ENCODE peak calls at places on chromosomes 2 and 18, in nine cellular contexts. One of them, this sample, is unnamed.
A peak's percentile ranks its signal among the peaks of the same experiment; 100 is the strongest.

GRCh38 chr2:24054366-24055010 is 4.9 kb downstream of the FKBP1B start:
- DNase-seq in ovary: no peak
- DNase-seq in A549: no peak
- DNase-seq in sigmoid colon: no peak
- DNase-seq in K562: no peak
- DNase-seq in stomach: no peak
- DNase-seq in transverse colon: no peak
- DNase-seq in tibial nerve: no peak
- DNase-seq in suprapubic skin: no peak
- DNase-seq in this sample: no peak

GRCh38 chr18:33670052-33670451 is 92.0 kb downstream of the ASXL3 start:
- DNase-seq in ovary: no peak
- DNase-seq in A549: no peak
- DNase-seq in sigmoid colon: no peak
- DNase-seq in K562: no peak
- DNase-seq in stomach: no peak
- DNase-seq in transverse colon: no peak
- DNase-seq in tibial nerve: no peak
- DNase-seq in suprapubic skin: no peak
- DNase-seq in this sample: no peak

GRCh38 chr2:1600191-1601063 is 143.9 kb downstream of the PXDN start:
- DNase-seq in ovary: peak; percentile 58
- DNase-seq in A549: no peak
- DNase-seq in sigmoid colon: no peak
- DNase-seq in K562: no peak
- DNase-seq in stomach: no peak
- DNase-seq in transverse colon: no peak
- DNase-seq in tibial nerve: peak; percentile 70
- DNase-seq in suprapubic skin: peak; percentile 57
- DNase-seq in this sample: peak; percentile 68

GRCh38 chr2:238509151-238509820 is 82.6 kb downstream of the ASB1 start:
- DNase-seq in ovary: no peak
- DNase-seq in A549: no peak
- DNase-seq in sigmoid colon: no peak
- DNase-seq in K562: no peak
- DNase-seq in stomach: no peak
- DNase-seq in transverse colon: no peak
- DNase-seq in tibial nerve: no peak
- DNase-seq in suprapubic skin: no peak
- DNase-seq in this sample: no peak

GRCh38 chr2:184654945-184655344 is 56.6 kb downstream of the ZNF804A start:
- DNase-seq in ovary: no peak
- DNase-seq in A549: no peak
- DNase-seq in sigmoid colon: no peak
- DNase-seq in K562: no peak
- DNase-seq in stomach: no peak
- DNase-seq in transverse colon: no peak
- DNase-seq in tibial nerve: no peak
- DNase-seq in suprapubic skin: no peak
- DNase-seq in this sample: no peak

GRCh38 chr2:81645750-81646301 is 1341.3 kb upstream of the LRRTM1 start:
- DNase-seq in ovary: no peak
- DNase-seq in A549: no peak
- DNase-seq in sigmoid colon: no peak
- DNase-seq in K562: no peak
- DNase-seq in stomach: no peak
- DNase-seq in transverse colon: no peak
- DNase-seq in tibial nerve: no peak
- DNase-seq in suprapubic skin: no peak
- DNase-seq in this sample: no peak

GRCh38 chr18:400466-400865 is 100.0 kb downstream of the COLEC12 start:
- DNase-seq in ovary: no peak
- DNase-seq in A549: no peak
- DNase-seq in sigmoid colon: no peak
- DNase-seq in K562: no peak
- DNase-seq in stomach: no peak
- DNase-seq in transverse colon: peak; percentile 22
- DNase-seq in tibial nerve: no peak
- DNase-seq in suprapubic skin: peak; percentile 79
- DNase-seq in this sample: peak; percentile 45

GRCh38 chr2:25972049-25972823 is 10.1 kb downstream of the KIF3C start:
- DNase-seq in ovary: no peak
- DNase-seq in A549: no peak
- DNase-seq in sigmoid colon: no peak
- DNase-seq in K562: no peak
- DNase-seq in stomach: no peak
- DNase-seq in transverse colon: no peak
- DNase-seq in tibial nerve: no peak
- DNase-seq in suprapubic skin: no peak
- DNase-seq in this sample: no peak

GRCh38 chr2:225002039-225002655 is 40.1 kb downstream of the DOCK10 start:
- DNase-seq in ovary: peak; percentile 35
- DNase-seq in A549: peak; percentile 68
- DNase-seq in sigmoid colon: no peak
- DNase-seq in K562: peak; percentile 23
- DNase-seq in stomach: peak; percentile 57
- DNase-seq in transverse colon: peak; percentile 69
- DNase-seq in tibial nerve: peak; percentile 18
- DNase-seq in suprapubic skin: no peak
- DNase-seq in this sample: peak; percentile 33

GRCh38 chr2:224999784-225000183 is 42.5 kb downstream of the DOCK10 start:
- DNase-seq in ovary: no peak
- DNase-seq in A549: no peak
- DNase-seq in sigmoid colon: no peak
- DNase-seq in K562: no peak
- DNase-seq in stomach: no peak
- DNase-seq in transverse colon: no peak
- DNase-seq in tibial nerve: no peak
- DNase-seq in suprapubic skin: no peak
- DNase-seq in this sample: no peak

GRCh38 chr2:224994221-224994843 is 47.9 kb downstream of the DOCK10 start:
- DNase-seq in ovary: no peak
- DNase-seq in A549: no peak
- DNase-seq in sigmoid colon: no peak
- DNase-seq in K562: no peak
- DNase-seq in stomach: no peak
- DNase-seq in transverse colon: no peak
- DNase-seq in tibial nerve: no peak
- DNase-seq in suprapubic skin: no peak
- DNase-seq in this sample: no peak

GRCh38 chr2:224995419-224995818 is 46.8 kb downstream of the DOCK10 start:
- DNase-seq in ovary: no peak
- DNase-seq in A549: no peak
- DNase-seq in sigmoid colon: no peak
- DNase-seq in K562: no peak
- DNase-seq in stomach: no peak
- DNase-seq in transverse colon: no peak
- DNase-seq in tibial nerve: no peak
- DNase-seq in suprapubic skin: no peak
- DNase-seq in this sample: no peak

GRCh38 chr2:224997802-224998201 is 44.5 kb downstream of the DOCK10 start:
- DNase-seq in ovary: no peak
- DNase-seq in A549: no peak
- DNase-seq in sigmoid colon: no peak
- DNase-seq in K562: no peak
- DNase-seq in stomach: no peak
- DNase-seq in transverse colon: no peak
- DNase-seq in tibial nerve: no peak
- DNase-seq in suprapubic skin: no peak
- DNase-seq in this sample: no peak
- TF ChIP-seq EP300 in ovary: no peak
- TF ChIP-seq EP300 in A549: no peak
- TF ChIP-seq EP300 in sigmoid colon: no peak
- TF ChIP-seq EP300 in K562: no peak
- TF ChIP-seq EP300 in stomach: no peak
- TF ChIP-seq EP300 in transverse colon: no peak
- TF ChIP-seq EP300 in tibial nerve: no peak
- TF ChIP-seq EP300 in suprapubic skin: no peak
- TF ChIP-seq EP300 in this sample: no peak

GRCh38 chr2:213065583-213066444 is 85.6 kb downstream of the IKZF2 start:
- DNase-seq in ovary: no peak
- DNase-seq in A549: peak; percentile 1
- DNase-seq in sigmoid colon: no peak
- DNase-seq in K562: no peak
- DNase-seq in stomach: peak; percentile 26
- DNase-seq in transverse colon: peak; percentile 32
- DNase-seq in tibial nerve: no peak
- DNase-seq in suprapubic skin: no peak
- DNase-seq in this sample: no peak

GRCh38 chr2:213066445-213066746 is 85.0 kb downstream of the IKZF2 start:
- DNase-seq in ovary: no peak
- DNase-seq in A549: no peak
- DNase-seq in sigmoid colon: no peak
- DNase-seq in K562: no peak
- DNase-seq in stomach: no peak
- DNase-seq in transverse colon: no peak
- DNase-seq in tibial nerve: no peak
- DNase-seq in suprapubic skin: no peak
- DNase-seq in this sample: no peak

GRCh38 chr2:213067888-213068287 is 83.5 kb downstream of the IKZF2 start:
- DNase-seq in ovary: no peak
- DNase-seq in A549: no peak
- DNase-seq in sigmoid colon: no peak
- DNase-seq in K562: no peak
- DNase-seq in stomach: no peak
- DNase-seq in transverse colon: no peak
- DNase-seq in tibial nerve: no peak
- DNase-seq in suprapubic skin: no peak
- DNase-seq in this sample: no peak

GRCh38 chr2:213068681-213069359 is 82.6 kb downstream of the IKZF2 start:
- DNase-seq in ovary: no peak
- DNase-seq in A549: no peak
- DNase-seq in sigmoid colon: no peak
- DNase-seq in K562: no peak
- DNase-seq in stomach: no peak
- DNase-seq in transverse colon: no peak
- DNase-seq in tibial nerve: no peak
- DNase-seq in suprapubic skin: no peak
- DNase-seq in this sample: no peak

DNA sequence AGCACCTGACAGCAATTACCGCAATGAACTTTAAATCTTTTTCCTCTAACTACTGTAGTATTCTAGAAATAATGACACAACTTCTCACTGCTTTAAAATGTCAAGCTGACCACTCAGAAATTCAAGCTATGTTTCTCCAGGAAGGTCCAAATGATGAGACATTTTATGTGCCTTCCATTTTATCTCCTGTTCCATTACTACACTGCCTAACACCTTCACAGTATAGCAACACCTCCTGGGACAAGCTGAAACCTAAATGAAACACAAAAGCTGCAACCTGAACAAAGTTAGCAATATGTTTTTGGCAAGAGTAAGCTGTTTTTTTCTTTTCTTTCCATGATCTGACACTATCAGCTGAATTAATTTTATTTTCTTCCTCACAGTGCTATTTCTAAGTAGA is 81.9 kb downstream of the IKZF2 start:
- DNase-seq in ovary: no peak
- DNase-seq in A549: no peak
- DNase-seq in sigmoid colon: no peak
- DNase-seq in K562: no peak
- DNase-seq in stomach: no peak
- DNase-seq in transverse colon: no peak
- DNase-seq in tibial nerve: no peak
- DNase-seq in suprapubic skin: no peak
- DNase-seq in this sample: no peak
- H3K4me3 ChIP-seq in ovary: no peak overlapping the region
- H3K4me3 ChIP-seq in A549: no peak overlapping the region
- H3K4me3 ChIP-seq in sigmoid colon: no peak overlapping the region
- H3K4me3 ChIP-seq in K562: no peak overlapping the region
- H3K4me3 ChIP-seq in stomach: no peak overlapping the region
- H3K4me3 ChIP-seq in transverse colon: no peak overlapping the region
- H3K4me3 ChIP-seq in tibial nerve: no peak overlapping the region
- H3K4me3 ChIP-seq in suprapubic skin: no peak overlapping the region
- H3K4me3 ChIP-seq in this sample: no peak overlapping the region

GRCh38 chr2:68853035-68853434 is 18.2 kb downstream of the BMP10 start:
- DNase-seq in ovary: no peak
- DNase-seq in A549: no peak
- DNase-seq in sigmoid colon: no peak
- DNase-seq in K562: no peak
- DNase-seq in stomach: no peak
- DNase-seq in transverse colon: no peak
- DNase-seq in tibial nerve: no peak
- DNase-seq in suprapubic skin: no peak
- DNase-seq in this sample: no peak

GRCh38 chr2:68847751-68848150 is 23.4 kb downstream of the BMP10 start:
- DNase-seq in ovary: no peak
- DNase-seq in A549: no peak
- DNase-seq in sigmoid colon: no peak
- DNase-seq in K562: no peak
- DNase-seq in stomach: no peak
- DNase-seq in transverse colon: no peak
- DNase-seq in tibial nerve: no peak
- DNase-seq in suprapubic skin: no peak
- DNase-seq in this sample: no peak

GRCh38 chr2:68846056-68846455 is 25.1 kb downstream of the BMP10 start:
- DNase-seq in ovary: no peak
- DNase-seq in A549: no peak
- DNase-seq in sigmoid colon: no peak
- DNase-seq in K562: no peak
- DNase-seq in stomach: no peak
- DNase-seq in transverse colon: no peak
- DNase-seq in tibial nerve: no peak
- DNase-seq in suprapubic skin: no peak
- DNase-seq in this sample: no peak

GRCh38 chr2:68850524-68850923 is 20.7 kb downstream of the BMP10 start:
- DNase-seq in ovary: no peak
- DNase-seq in A549: no peak
- DNase-seq in sigmoid colon: no peak
- DNase-seq in K562: no peak
- DNase-seq in stomach: no peak
- DNase-seq in transverse colon: no peak
- DNase-seq in tibial nerve: no peak
- DNase-seq in suprapubic skin: no peak
- DNase-seq in this sample: no peak

GRCh38 chr2:68849579-68850030 is 21.6 kb downstream of the BMP10 start:
- DNase-seq in ovary: no peak
- DNase-seq in A549: peak; percentile 41
- DNase-seq in sigmoid colon: no peak
- DNase-seq in K562: peak; percentile 45
- DNase-seq in stomach: no peak
- DNase-seq in transverse colon: no peak
- DNase-seq in tibial nerve: no peak
- DNase-seq in suprapubic skin: no peak
- DNase-seq in this sample: no peak
- TF ChIP-seq POLR2A in ovary: no peak
- TF ChIP-seq POLR2A in A549: no peak
- TF ChIP-seq POLR2A in sigmoid colon: no peak
- TF ChIP-seq POLR2A in K562: no peak
- TF ChIP-seq POLR2A in stomach: no peak
- TF ChIP-seq POLR2A in transverse colon: no peak
- TF ChIP-seq POLR2A in tibial nerve: no peak
- TF ChIP-seq POLR2A in suprapubic skin: no peak
- TF ChIP-seq POLR2A in this sample: no peak

DNA sequence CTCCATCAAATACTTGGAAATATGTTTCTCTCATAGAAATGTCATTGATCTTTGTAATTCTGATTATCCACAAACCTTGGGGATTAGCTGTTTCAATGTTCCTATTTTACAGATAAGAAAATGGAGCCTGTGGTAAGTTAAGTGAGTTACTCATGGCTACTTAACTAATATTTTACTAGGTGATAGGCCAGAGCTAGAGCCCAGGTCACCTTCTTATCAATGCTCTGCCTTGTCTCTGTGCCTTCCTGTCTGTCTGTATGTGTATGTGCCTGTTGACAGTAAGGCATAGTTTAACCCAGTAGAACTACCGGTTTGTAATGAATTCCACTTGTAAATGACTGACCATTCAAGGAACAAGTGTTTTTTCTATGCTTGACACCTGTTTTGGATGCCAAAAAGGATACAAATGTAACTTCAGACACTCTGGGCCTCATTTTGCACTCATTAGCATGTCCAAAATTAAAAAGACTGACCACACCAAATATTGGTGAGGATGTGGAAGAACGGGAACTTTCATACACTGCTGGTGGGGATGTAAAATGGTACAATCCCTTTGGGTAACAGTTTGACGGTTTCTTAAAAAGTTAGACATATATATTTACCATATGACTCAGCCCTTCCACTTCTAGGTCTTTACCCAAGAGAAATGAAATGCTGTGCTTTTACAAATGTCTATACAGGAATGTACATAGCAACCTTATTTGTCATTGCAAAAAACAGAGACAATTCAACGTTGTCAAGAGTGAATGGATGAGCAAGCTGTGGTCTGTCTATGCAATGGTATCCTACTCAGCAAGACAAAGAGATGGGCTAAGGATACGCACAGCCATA is 19.6 kb upstream of the IL1A start:
- DNase-seq in ovary: no peak
- DNase-seq in A549: peak; percentile 81
- DNase-seq in sigmoid colon: no peak
- DNase-seq in K562: no peak
- DNase-seq in stomach: no peak
- DNase-seq in transverse colon: no peak
- DNase-seq in tibial nerve: no peak
- DNase-seq in suprapubic skin: no peak
- DNase-seq in this sample: no peak
- TF ChIP-seq EP300 in ovary: no peak
- TF ChIP-seq EP300 in A549: no peak
- TF ChIP-seq EP300 in sigmoid colon: no peak
- TF ChIP-seq EP300 in K562: no peak
- TF ChIP-seq EP300 in stomach: no peak
- TF ChIP-seq EP300 in transverse colon: no peak
- TF ChIP-seq EP300 in tibial nerve: no peak
- TF ChIP-seq EP300 in suprapubic skin: no peak
- TF ChIP-seq EP300 in this sample: no peak